ENCODE peak calls at places on chromosomes 11 and 22, in ten cellular contexts. K, B, P, C, M, E, Y, W, R and I are unnamed samples.

GRCh38 chr22:46102159-46102558 is 48.2 kb upstream of the PPARA start:
- DNase-seq in K (no peak), B (no peak), P (no peak), C (no peak), M (no peak), E (no peak), Y (no peak), W (no peak), R (no peak), I (no peak)

GRCh38 chr11:104191124-104191523 is 27.2 kb upstream of the PDGFD start:
- DNase-seq in K (no peak), B (no peak), P (no peak), C (no peak), M (no peak), E (no peak), Y (no peak), W (no peak), R (no peak), I (no peak)

GRCh38 chr11:67032830-67033555 is 10.1 kb downstream of the SYT12 start:
- DNase-seq in K (no peak), B (no peak), P (no peak), C (peak; percentile 68), M (peak; percentile 57), E (no peak), Y (no peak), W (no peak), R (no peak), I (no peak)

GRCh38 chr11:119749006-119749565 is 20.1 kb upstream of the NECTIN1 start:
- DNase-seq in K (no peak), B (no peak), P (no peak), C (no peak), M (no peak), E (no peak), Y (no peak), W (no peak), R (no peak), I (no peak)

GRCh38 chr11:36581536-36581935 is 12.8 kb upstream of the IFTAP start:
- DNase-seq in K (no peak), B (no peak), P (no peak), C (no peak), M (no peak), E (no peak), Y (no peak), W (no peak), R (no peak), I (no peak)

GRCh38 chr22:17944205-17944725 is 80.1 kb downstream of the MICAL3 start:
- DNase-seq in K (no peak), B (no peak), P (no peak), C (no peak), M (no peak), E (no peak), Y (no peak), W (no peak), R (no peak), I (no peak)

GRCh38 chr22:30457964-30458363 is 13.9 kb downstream of the SEC14L3 start:
- DNase-seq in K (no peak), B (no peak), P (no peak), C (no peak), M (no peak), E (no peak), Y (no peak), W (no peak), R (no peak), I (no peak)

GRCh38 chr22:25095869-25096268 is 103.8 kb upstream of the CRYBB3 start:
- DNase-seq in K (no peak), B (no peak), P (no peak), C (no peak), M (no peak), E (no peak), Y (no peak), W (no peak), R (no peak), I (no peak)

GRCh38 chr11:127369301-127369968 is 368.9 kb upstream of the KIRREL3 start:
- DNase-seq in K (no peak), B (no peak), P (no peak), C (no peak), M (no peak), E (no peak), Y (no peak), W (no peak), R (no peak), I (no peak)

DNA sequence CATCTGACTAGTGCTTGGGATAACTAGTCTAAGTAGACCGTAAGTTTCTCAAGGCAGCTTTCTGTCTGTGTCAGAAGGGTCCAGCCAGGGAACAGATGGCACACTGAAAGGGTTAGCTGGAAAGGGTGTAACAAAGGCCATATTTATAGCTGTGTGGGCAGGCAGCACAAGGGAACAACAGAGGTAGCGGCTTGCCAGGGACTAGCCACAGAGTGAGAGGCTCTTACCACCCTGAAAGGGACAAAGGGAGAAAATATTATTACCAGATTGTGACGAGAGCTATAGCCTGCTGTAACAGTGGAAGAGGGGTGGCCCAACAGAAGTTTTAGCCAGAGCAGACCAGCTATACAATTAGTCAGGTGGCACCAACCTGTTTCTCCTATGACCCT is 129.4 kb downstream of the CCDC34 start:
- DNase-seq in K (no peak), B (no peak), P (no peak), C (no peak), M (no peak), E (no peak), Y (no peak), W (no peak), R (no peak), I (no peak)
- TF ChIP-seq CTCF in K (no peak), B (no peak), P (no peak), C (no peak), M (no peak), E (no peak), Y (no peak), W (no peak), R (no peak), I (no peak)

DNA sequence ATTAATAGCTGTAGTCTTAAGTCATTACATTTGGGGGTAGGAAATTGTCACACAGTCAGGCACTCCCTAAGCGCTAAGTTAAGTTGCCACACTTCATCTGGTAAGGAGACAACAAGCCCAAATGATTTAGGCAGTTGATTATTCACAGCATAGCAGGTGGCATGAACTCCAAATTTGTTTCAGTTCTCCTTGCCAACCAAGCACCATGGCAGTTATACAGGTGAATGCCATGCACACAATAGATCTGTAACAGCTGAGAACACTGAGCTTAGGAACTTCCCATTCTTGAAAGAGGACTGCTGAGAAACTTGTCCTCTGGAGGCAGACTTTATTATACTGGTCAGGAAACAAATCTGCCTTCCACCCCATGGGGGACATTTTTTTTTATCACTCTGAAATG is 5.0 kb upstream of the INTS4 start:
- DNase-seq in K (no peak), B (no peak), P (no peak), C (no peak), M (no peak), E (no peak), Y (no peak), W (no peak), R (no peak), I (no peak)
- TF ChIP-seq CTCF in K (no peak), B (no peak), P (no peak), C (no peak), M (no peak), E (no peak), Y (no peak), W (no peak), R (no peak), I (no peak)

GRCh38 chr11:40401132-40401853 is 1058.2 kb downstream of the LRRC4C start:
- DNase-seq in K (no peak), B (no peak), P (no peak), C (no peak), M (no peak), E (no peak), Y (no peak), W (no peak), R (no peak), I (no peak)

GRCh38 chr11:40405614-40406013 is 1053.8 kb downstream of the LRRC4C start:
- DNase-seq in K (no peak), B (no peak), P (no peak), C (no peak), M (no peak), E (no peak), Y (no peak), W (no peak), R (no peak), I (no peak)

GRCh38 chr11:40403321-40403720 is 1056.1 kb downstream of the LRRC4C start:
- DNase-seq in K (no peak), B (no peak), P (no peak), C (no peak), M (no peak), E (no peak), Y (no peak), W (no peak), R (no peak), I (no peak)
- TF ChIP-seq CTCF in K (no peak), B (no peak), P (no peak), C (no peak), M (no peak), E (no peak), Y (no peak), W (no peak), R (no peak), I (no peak)

GRCh38 chr11:12798609-12799011 is 124.4 kb downstream of the TEAD1 start:
- DNase-seq in K (no peak), B (peak; percentile 23), P (no peak), C (no peak), M (no peak), E (no peak), Y (no peak), W (no peak), R (no peak), I (no peak)

GRCh38 chr11:12799373-12799835 is 125.2 kb downstream of the TEAD1 start:
- DNase-seq in K (no peak), B (no peak), P (no peak), C (no peak), M (no peak), E (no peak), Y (no peak), W (no peak), R (no peak), I (no peak)

GRCh38 chr11:12801976-12802375 is 127.8 kb downstream of the TEAD1 start:
- DNase-seq in K (no peak), B (no peak), P (no peak), C (no peak), M (no peak), E (no peak), Y (no peak), W (no peak), R (no peak), I (no peak)

GRCh38 chr11:12797996-12798395 is 123.8 kb downstream of the TEAD1 start:
- DNase-seq in K (no peak), B (no peak), P (no peak), C (no peak), M (no peak), E (no peak), Y (no peak), W (no peak), R (no peak), I (no peak)

DNA sequence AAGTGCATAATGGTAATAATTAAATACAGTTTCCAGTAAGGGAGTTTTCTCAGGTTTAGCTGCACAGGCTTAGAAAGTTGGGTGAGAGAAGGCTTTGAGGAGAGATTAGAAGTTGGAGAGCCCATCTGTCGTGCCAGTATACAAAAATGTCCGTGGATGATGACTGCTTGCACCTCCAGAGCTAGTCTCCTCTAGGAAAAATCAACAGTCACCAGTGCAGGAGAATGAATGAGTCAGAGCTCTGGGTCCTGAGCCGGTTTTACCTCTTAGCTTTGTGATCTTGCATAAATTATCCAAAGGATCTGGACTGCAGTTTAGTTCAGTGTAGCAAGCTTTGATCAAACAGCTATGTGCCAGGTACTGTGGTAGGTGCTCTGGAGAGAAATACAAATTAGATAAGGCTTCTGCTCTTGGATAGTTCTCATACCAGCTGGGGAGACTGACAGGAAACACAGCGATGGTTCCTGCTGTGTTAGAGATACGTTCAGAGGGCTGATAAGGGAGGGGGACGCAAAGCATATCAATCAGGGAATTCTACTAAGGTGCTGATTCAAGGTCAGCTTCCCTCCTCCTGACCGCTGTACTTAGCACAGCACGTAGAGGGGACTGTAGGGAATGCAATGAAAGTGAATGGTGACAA is 125.9 kb downstream of the TEAD1 start:
- DNase-seq in K (no peak), B (peak; percentile 33), P (no peak), C (no peak), M (no peak), E (peak; percentile 48), Y (peak; percentile 63), W (no peak), R (no peak), I (no peak)
- TF ChIP-seq CTCF in K (no peak), B (no peak), P (no peak), C (no peak), M (no peak), E (no peak), Y (no peak), W (no peak), R (no peak), I (no peak)